ENCODE peak calls at places on chromosomes 4 and X, in four cellular contexts. One of them, this sample, is unnamed.
A peak's percentile ranks its signal among the peaks of the same experiment; 100 is the strongest.

GRCh38 chr4:110003401-110004187 is 90.9 kb downstream of the EGF start:
- DNase-seq in SK-N-SH: no peak
- DNase-seq in lung: no peak
- DNase-seq in fibroblast of lung: no peak
- DNase-seq in this sample: no peak

GRCh38 chrX:56790778-56791177 is 61.7 kb downstream of the NBDY start:
- DNase-seq in SK-N-SH: no peak
- DNase-seq in lung: no peak
- DNase-seq in fibroblast of lung: no peak
- DNase-seq in this sample: no peak

GRCh38 chrX:45749375-45749774 is 548.7 kb upstream of the DIPK2B start:
- DNase-seq in lung: no peak
- DNase-seq in SK-N-SH: no peak
- DNase-seq in fibroblast of lung: peak; percentile 50
- DNase-seq in this sample: no peak

GRCh38 chr4:30380404-30380998 is 339.7 kb upstream of the PCDH7 start:
- DNase-seq in fibroblast of lung: peak; percentile 79
- DNase-seq in lung: no peak
- DNase-seq in SK-N-SH: peak; percentile 17
- DNase-seq in this sample: peak; percentile 32

GRCh38 chr4:153520871-153521329 is 54.7 kb downstream of the TMEM131L start:
- DNase-seq in lung: no peak
- DNase-seq in fibroblast of lung: no peak
- DNase-seq in SK-N-SH: no peak
- DNase-seq in this sample: no peak

GRCh38 chrX:31139966-31140365 is 68.1 kb upstream of the FTHL17 start:
- DNase-seq in fibroblast of lung: no peak
- DNase-seq in lung: no peak
- DNase-seq in SK-N-SH: no peak
- DNase-seq in this sample: no peak

GRCh38 chr4:173990879-173991231 is 292.6 kb downstream of the FBXO8 start:
- DNase-seq in SK-N-SH: peak; percentile 47
- DNase-seq in fibroblast of lung: peak; percentile 50
- DNase-seq in lung: no peak
- DNase-seq in this sample: no peak

GRCh38 chr4:84146300-84146942 is 352.7 kb downstream of the NKX6-1 start:
- DNase-seq in fibroblast of lung: no peak
- DNase-seq in SK-N-SH: no peak
- DNase-seq in lung: no peak
- DNase-seq in this sample: no peak

GRCh38 chr4:84480082-84480481 is 19.0 kb downstream of the NKX6-1 start:
- DNase-seq in SK-N-SH: no peak
- DNase-seq in fibroblast of lung: no peak
- DNase-seq in lung: no peak
- DNase-seq in this sample: no peak

GRCh38 chrX:103376979-103377324 is 614 bp downstream of the BEX3 start:
- DNase-seq in SK-N-SH: peak; percentile 67
- DNase-seq in fibroblast of lung: peak; percentile 50
- DNase-seq in lung: no peak
- DNase-seq in this sample: no peak

GRCh38 chrX:119759333-119759766 is 962 bp downstream of the SOWAHD start:
- DNase-seq in fibroblast of lung: no peak
- DNase-seq in lung: no peak
- DNase-seq in SK-N-SH: peak; percentile 29
- DNase-seq in this sample: no peak

GRCh38 chr4:179110356-179110755 is 1668.1 kb upstream of the AGA start:
- DNase-seq in fibroblast of lung: peak; percentile 94
- DNase-seq in SK-N-SH: no peak
- DNase-seq in lung: no peak
- DNase-seq in this sample: peak; percentile 88

GRCh38 chr4:13483142-13484044 is 747 bp downstream of the RAB28 start:
- DNase-seq in SK-N-SH: peak; percentile 42
- DNase-seq in fibroblast of lung: peak; percentile 73
- DNase-seq in lung: peak; percentile 46
- DNase-seq in this sample: peak; percentile 33

GRCh38 chrX:9701790-9702189 is 63.9 kb downstream of the GPR143 start:
- DNase-seq in fibroblast of lung: no peak
- DNase-seq in SK-N-SH: no peak
- DNase-seq in lung: no peak
- DNase-seq in this sample: no peak

GRCh38 chrX:129783176-129783776 is 3.5 kb downstream of the SASH3 start:
- DNase-seq in SK-N-SH: no peak
- DNase-seq in fibroblast of lung: no peak
- DNase-seq in lung: no peak
- DNase-seq in this sample: no peak

GRCh38 chrX:131816551-131817136 is 206.5 kb upstream of the STK26 start:
- DNase-seq in lung: peak; percentile 90
- DNase-seq in fibroblast of lung: no peak
- DNase-seq in SK-N-SH: peak; percentile 51
- DNase-seq in this sample: no peak

GRCh38 chrX:107675823-107676555 is 47.7 kb downstream of the PRPS1 start:
- DNase-seq in lung: peak; percentile 46
- DNase-seq in SK-N-SH: no peak
- DNase-seq in fibroblast of lung: peak; percentile 75
- DNase-seq in this sample: no peak

GRCh38 chr4:18934197-18934596 is 912.6 kb upstream of the LCORL start:
- DNase-seq in SK-N-SH: peak; percentile 3
- DNase-seq in fibroblast of lung: peak; percentile 4
- DNase-seq in lung: no peak
- DNase-seq in this sample: no peak

GRCh38 chr4:6377626-6378492 is 94.6 kb downstream of the PPP2R2C start:
- DNase-seq in lung: no peak
- DNase-seq in fibroblast of lung: no peak
- DNase-seq in SK-N-SH: peak; percentile 51
- DNase-seq in this sample: no peak

GRCh38 chrX:150697641-150698040 is 4.4 kb downstream of the MTMR1 start:
- DNase-seq in lung: no peak
- DNase-seq in SK-N-SH: no peak
- DNase-seq in fibroblast of lung: no peak
- DNase-seq in this sample: no peak

GRCh38 chr4:85818700-85819099 is 343.8 kb downstream of the ARHGAP24 start:
- DNase-seq in lung: no peak
- DNase-seq in fibroblast of lung: no peak
- DNase-seq in SK-N-SH: no peak
- DNase-seq in this sample: no peak

GRCh38 chrX:48971325-48972213 is at the start of gene KCND1:
- DNase-seq in lung: peak; percentile 35
- DNase-seq in fibroblast of lung: peak; percentile 39
- DNase-seq in SK-N-SH: peak; percentile 78
- DNase-seq in this sample: no peak

GRCh38 chr4:1225272-1226166 is 23.4 kb downstream of the CTBP1 start:
- DNase-seq in lung: no peak
- DNase-seq in SK-N-SH: no peak
- DNase-seq in fibroblast of lung: no peak
- DNase-seq in this sample: no peak

GRCh38 chrX:134478374-134478773 is 18.4 kb downstream of the HPRT1 start:
- DNase-seq in lung: no peak
- DNase-seq in SK-N-SH: no peak
- DNase-seq in fibroblast of lung: no peak
- DNase-seq in this sample: no peak

GRCh38 chr4:78578674-78579430 is 27.3 kb downstream of the ANXA3 start:
- DNase-seq in lung: no peak
- DNase-seq in SK-N-SH: no peak
- DNase-seq in fibroblast of lung: no peak
- DNase-seq in this sample: no peak

GRCh38 chr4:148903388-148903787 is 461.2 kb upstream of the NR3C2 start:
- DNase-seq in fibroblast of lung: no peak
- DNase-seq in lung: no peak
- DNase-seq in SK-N-SH: no peak
- DNase-seq in this sample: no peak

GRCh38 chr4:148901075-148901705 is 459.0 kb upstream of the NR3C2 start:
- DNase-seq in fibroblast of lung: no peak
- DNase-seq in lung: no peak
- DNase-seq in SK-N-SH: no peak
- DNase-seq in this sample: no peak
- TF ChIP-seq CTCF in fibroblast of lung: no peak
- TF ChIP-seq CTCF in lung: no peak
- TF ChIP-seq CTCF in SK-N-SH: no peak
- TF ChIP-seq CTCF in this sample: no peak

DNA sequence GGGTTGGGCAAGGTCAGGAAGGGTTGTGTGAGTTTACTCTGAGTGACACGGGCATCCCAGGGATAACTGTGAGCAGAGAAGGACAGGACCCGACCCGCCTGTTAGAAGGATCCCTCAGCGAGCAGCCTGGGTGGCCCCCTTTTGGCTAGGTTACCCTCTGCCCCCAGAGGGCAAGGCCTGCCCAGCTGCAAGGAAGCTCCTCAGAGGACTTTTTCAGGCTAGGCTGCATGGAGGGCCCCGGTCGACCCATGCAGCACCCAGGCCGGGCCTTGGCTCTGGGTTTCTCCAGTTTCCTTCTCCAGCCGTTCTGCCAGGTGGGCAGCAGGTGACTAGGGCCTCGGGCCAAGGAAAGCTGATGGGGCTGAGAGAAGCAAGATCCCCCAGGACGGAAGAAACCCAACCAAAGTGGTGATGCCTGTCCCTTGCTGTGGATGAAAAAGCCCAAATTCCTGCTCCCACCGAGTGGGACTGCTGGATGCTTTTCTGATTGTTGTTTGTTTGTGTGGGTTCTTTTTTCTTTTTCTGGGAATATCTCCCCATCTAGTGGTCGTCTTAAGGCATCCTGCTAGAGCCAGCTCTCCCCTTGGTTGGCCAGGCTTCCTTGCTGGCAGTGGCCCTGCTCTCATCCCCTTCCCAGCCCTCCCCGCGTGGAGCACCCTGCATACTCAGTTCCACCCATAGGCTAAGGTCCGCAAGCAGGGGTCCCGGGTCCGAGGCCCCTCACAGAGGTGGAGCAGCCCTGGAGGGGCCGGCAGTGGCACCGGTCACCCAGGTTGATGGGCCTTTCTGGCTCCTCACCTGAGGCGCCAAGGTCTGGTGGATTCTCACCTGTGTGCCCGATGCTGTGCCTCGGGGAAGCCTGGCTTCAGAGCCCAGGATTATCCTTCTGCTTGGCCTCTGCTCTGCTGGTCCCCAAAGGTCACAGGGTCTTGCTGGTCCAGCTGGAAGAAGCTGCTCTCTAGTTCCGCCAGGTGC is 1.8 kb downstream of the ZFP92 start:
- DNase-seq in SK-N-SH: peak; percentile 48
- DNase-seq in fibroblast of lung: peak; percentile 2
- DNase-seq in lung: no peak
- DNase-seq in this sample: no peak
- H3K27me3 ChIP-seq in SK-N-SH: peaks cover 19% of the 10 kb centered on the region
- H3K27me3 ChIP-seq in fibroblast of lung: peaks cover 5% of the 10 kb centered on the region
- H3K27me3 ChIP-seq in lung: no peaks in the 10 kb centered on the region
- H3K27me3 ChIP-seq in this sample: peaks cover 9% of the 10 kb centered on the region

DNA sequence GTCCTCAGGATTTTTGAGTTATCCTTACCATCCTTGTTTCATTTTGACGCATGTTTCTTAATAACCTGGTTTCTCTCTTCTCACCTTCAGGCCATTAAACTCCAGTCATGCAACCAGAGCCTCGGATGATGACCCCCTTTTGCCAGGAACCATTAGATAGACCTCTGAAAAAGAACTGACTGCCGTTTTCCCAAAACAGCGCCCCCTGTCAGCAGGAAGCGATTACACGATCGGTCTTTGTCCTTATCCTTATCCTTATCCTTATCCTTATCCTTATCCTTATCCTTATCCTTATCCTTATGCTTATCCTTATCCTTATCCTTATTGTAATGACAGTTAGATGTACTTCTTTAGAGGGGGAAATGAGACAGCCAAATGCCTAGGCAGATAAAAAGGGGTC is 148.4 kb upstream of the ITM2A start:
- DNase-seq in lung: no peak
- DNase-seq in fibroblast of lung: no peak
- DNase-seq in SK-N-SH: no peak
- DNase-seq in this sample: no peak
- TF ChIP-seq CTCF in lung: no peak
- TF ChIP-seq CTCF in fibroblast of lung: no peak
- TF ChIP-seq CTCF in SK-N-SH: peak; percentile 21
- TF ChIP-seq CTCF in this sample: no peak

DNA sequence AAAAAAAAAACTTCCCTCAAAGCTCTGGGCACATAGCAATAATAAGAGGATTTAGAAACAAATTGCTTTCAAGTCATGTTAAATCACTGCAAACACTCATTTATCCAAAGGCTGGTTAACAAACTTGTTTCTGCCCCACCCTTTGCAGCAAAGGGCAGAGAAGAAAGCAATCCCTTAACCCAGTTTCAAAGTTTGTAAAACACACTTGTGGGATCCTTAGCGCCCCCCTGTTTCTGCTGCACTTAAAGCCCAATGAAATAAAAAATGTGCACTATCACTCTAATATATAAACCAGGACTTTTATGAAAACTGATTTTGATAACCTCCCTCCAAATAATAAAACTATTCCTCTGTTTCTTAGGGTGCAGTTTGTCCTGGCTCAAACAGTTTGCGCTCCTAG is 3.3 kb upstream of the PCDH10 start:
- DNase-seq in fibroblast of lung: no peak
- DNase-seq in lung: no peak
- DNase-seq in SK-N-SH: no peak
- DNase-seq in this sample: no peak
- H3K27me3 ChIP-seq in fibroblast of lung: peaks cover 3% of the 10 kb centered on the region
- H3K27me3 ChIP-seq in lung: no peaks in the 10 kb centered on the region
- H3K27me3 ChIP-seq in SK-N-SH: peaks cover 51% of the 10 kb centered on the region
- H3K27me3 ChIP-seq in this sample: peaks cover 23% of the 10 kb centered on the region

GRCh38 chrX:63765692-63766091 is 19.3 kb downstream of the ARHGEF9 start:
- DNase-seq in fibroblast of lung: no peak
- DNase-seq in SK-N-SH: no peak
- DNase-seq in lung: no peak
- DNase-seq in this sample: no peak

GRCh38 chrX:63764946-63765345 is 20.1 kb downstream of the ARHGEF9 start:
- DNase-seq in lung: no peak
- DNase-seq in SK-N-SH: no peak
- DNase-seq in fibroblast of lung: peak; percentile 15
- DNase-seq in this sample: no peak

GRCh38 chrX:63755892-63756291 is 29.1 kb downstream of the ARHGEF9 start:
- DNase-seq in fibroblast of lung: no peak
- DNase-seq in SK-N-SH: no peak
- DNase-seq in lung: no peak
- DNase-seq in this sample: no peak

DNA sequence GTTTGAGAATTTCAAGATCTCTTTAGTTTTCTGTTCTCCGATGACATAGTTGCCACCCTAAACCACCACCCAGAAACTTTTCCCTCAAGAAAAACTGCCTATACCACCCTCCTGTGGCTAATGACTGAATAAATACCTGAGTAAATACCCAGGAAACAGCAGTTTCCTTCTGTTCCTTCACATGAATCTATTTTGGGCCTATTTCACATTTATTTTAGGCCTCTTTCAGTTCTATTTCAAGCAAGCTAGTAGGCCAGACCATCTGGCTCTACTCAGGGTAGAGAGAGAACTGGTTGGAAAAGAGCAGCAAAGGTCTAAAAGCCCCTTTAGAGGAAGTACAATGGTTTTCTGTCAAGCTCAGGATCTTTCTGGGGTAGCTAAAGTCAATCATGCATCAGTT is 23.4 kb downstream of the ARHGEF9 start:
- DNase-seq in lung: no peak
- DNase-seq in SK-N-SH: no peak
- DNase-seq in fibroblast of lung: no peak
- DNase-seq in this sample: no peak
- TF ChIP-seq CTCF in lung: no peak
- TF ChIP-seq CTCF in SK-N-SH: peak; percentile 7
- TF ChIP-seq CTCF in fibroblast of lung: no peak
- TF ChIP-seq CTCF in this sample: no peak

GRCh38 chrX:123477673-123478072 is 255.2 kb downstream of the THOC2 start:
- DNase-seq in SK-N-SH: no peak
- DNase-seq in lung: no peak
- DNase-seq in fibroblast of lung: no peak
- DNase-seq in this sample: no peak
- H3K27me3 ChIP-seq in SK-N-SH: no peaks in the 10 kb centered on the region
- H3K27me3 ChIP-seq in lung: no peaks in the 10 kb centered on the region
- H3K27me3 ChIP-seq in fibroblast of lung: no peaks in the 10 kb centered on the region
- H3K27me3 ChIP-seq in this sample: no peaks in the 10 kb centered on the region

This sample was measured in AG04450.